ENCODE peak calls at places on chromosome 7, in six cellular contexts. L, P, D, H, F and Z are unnamed samples. For H3K9me2 and H3F3A, the result is how much of the 10 kb centered on the place peaks cover.

GRCh38 chr7:77759294-77759889 is 38.8 kb downstream of the TMEM60 start:
- DNase-seq in F (peak), L (peak), D (peak), P (peak), H (peak), Z (peak)

GRCh38 chr7:144384071-144384470 is 19.4 kb downstream of the NOBOX start:
- DNase-seq in L (no peak), F (no peak), H (no peak), D (no peak), P (peak), Z (no peak)

GRCh38 chr7:121752706-121753105 is 120.3 kb upstream of the PTPRZ1 start:
- DNase-seq in H (no peak), P (peak), L (peak), D (peak), F (peak), Z (peak)

GRCh38 chr7:151886783-151887182 is 9.9 kb upstream of the PRKAG2 start:
- DNase-seq in D (no peak), F (no peak), H (no peak), P (no peak), L (peak), Z (no peak)

GRCh38 chr7:80781146-80781545 is 137.7 kb downstream of the SEMA3C start:
- DNase-seq in F (no peak), D (no peak), P (no peak), L (no peak), H (no peak), Z (peak)

GRCh38 chr7:34060548-34060947 is 155.2 kb downstream of the BMPER start:
- DNase-seq in D (no peak), H (no peak), F (no peak), L (no peak), P (no peak), Z (peak)

GRCh38 chr7:150722403-150723065 is 6.1 kb downstream of the GIMAP1 start:
- DNase-seq in F (no peak), D (no peak), L (no peak), P (no peak), H (no peak), Z (no peak)

GRCh38 chr7:142104550-142105527 is 6.7 kb upstream of the MGAM2 start:
- DNase-seq in P (peak), F (peak), L (no peak), H (peak), D (no peak), Z (peak)

GRCh38 chr7:107837145-107837512 is 34.1 kb upstream of the SLC26A3 start:
- DNase-seq in D (no peak), F (no peak), H (no peak), P (no peak), L (no peak), Z (no peak)

GRCh38 chr7:77825140-77825539 is 26.6 kb downstream of the PHTF2 start:
- DNase-seq in D (no peak), L (no peak), F (no peak), H (no peak), P (no peak), Z (no peak)

GRCh38 chr7:68688416-68689086 is 909.7 kb upstream of the AUTS2 start:
- DNase-seq in P (peak), F (no peak), H (peak), D (no peak), L (no peak), Z (no peak)

GRCh38 chr7:5452937-5453540 is 29.4 kb upstream of the TNRC18 start:
- DNase-seq in D (peak), L (peak), H (no peak), P (no peak), F (no peak), Z (peak)

GRCh38 chr7:121376982-121377381 is 19.1 kb downstream of the FAM3C start:
- DNase-seq in F (no peak), H (no peak), L (no peak), D (no peak), P (no peak), Z (no peak)

GRCh38 chr7:77537595-77538185 is 595 bp downstream of the PTPN12 start:
- DNase-seq in P (peak), F (peak), H (no peak), L (peak), D (peak), Z (peak)

GRCh38 chr7:133360201-133360600 is 107.3 kb downstream of the EXOC4 start:
- DNase-seq in P (no peak), D (no peak), L (peak), F (no peak), H (no peak), Z (no peak)

GRCh38 chr7:93453264-93453663 is 121.3 kb downstream of the CALCR start:
- DNase-seq in F (no peak), P (no peak), H (no peak), L (no peak), D (no peak), Z (no peak)

GRCh38 chr7:2632717-2633537 is 1.1 kb downstream of the TTYH3 start:
- DNase-seq in H (no peak), P (no peak), F (peak), L (no peak), D (peak), Z (peak)

GRCh38 chr7:101630591-101630990 is 1.5 kb upstream of the MYL10 start:
- DNase-seq in P (no peak), F (peak), L (no peak), D (peak), H (peak), Z (peak)

GRCh38 chr7:45033261-45033930 is 33.4 kb downstream of the CCM2 start:
- DNase-seq in H (no peak), P (no peak), D (peak), L (no peak), F (peak), Z (peak)

GRCh38 chr7:116956515-116956804 is 3.2 kb downstream of the ST7 start:
- DNase-seq in F (no peak), H (no peak), L (no peak), P (no peak), D (no peak), Z (no peak)

GRCh38 chr7:86815556-86815955 is 171.8 kb downstream of the GRM3 start:
- DNase-seq in L (no peak), P (no peak), F (no peak), H (no peak), D (no peak), Z (no peak)

GRCh38 chr7:29865526-29865925 is 59.2 kb downstream of the WIPF3 start:
- DNase-seq in P (no peak), F (peak), D (no peak), L (no peak), H (no peak), Z (peak)

GRCh38 chr7:28200598-28200997 is 20.0 kb upstream of the JAZF1 start:
- DNase-seq in P (no peak), F (no peak), D (no peak), H (no peak), L (no peak), Z (no peak)

GRCh38 chr7:28207486-28208158 is 27.0 kb upstream of the JAZF1 start:
- DNase-seq in F (peak), D (no peak), H (no peak), L (no peak), P (peak), Z (peak)

GRCh38 chr7:28203498-28204240 is 23.1 kb upstream of the JAZF1 start:
- DNase-seq in D (no peak), P (no peak), F (no peak), L (no peak), H (no peak), Z (peak)

GRCh38 chr7:28205505-28205904 is 24.9 kb upstream of the JAZF1 start:
- DNase-seq in H (no peak), P (no peak), F (no peak), D (no peak), L (peak), Z (no peak)

DNA sequence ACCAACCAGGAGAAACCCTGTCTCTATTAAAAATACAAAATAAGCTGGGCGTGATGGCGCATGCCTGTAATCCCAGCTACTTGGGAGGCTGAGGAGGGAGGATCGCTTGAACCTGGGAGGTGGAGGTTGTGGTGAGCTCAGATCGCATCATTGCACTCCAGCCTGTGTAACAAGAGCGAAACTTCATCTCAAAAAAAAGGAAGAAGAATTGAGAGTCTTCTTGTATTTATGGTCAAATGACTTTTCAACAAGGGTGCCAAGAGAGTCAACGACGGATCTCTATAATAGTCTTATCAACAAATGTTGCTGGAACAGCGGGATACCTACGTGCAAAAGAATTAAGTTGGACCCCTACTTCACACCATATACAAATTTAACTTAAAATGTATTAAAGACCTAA is 21.6 kb upstream of the JAZF1 start:
- DNase-seq in F (no peak), L (no peak), P (no peak), H (no peak), D (no peak), Z (no peak)
- H3K9me2 ChIP-seq in F (under half), L (under half), P (under half), H (under half), D (under half), Z (under half)

DNA sequence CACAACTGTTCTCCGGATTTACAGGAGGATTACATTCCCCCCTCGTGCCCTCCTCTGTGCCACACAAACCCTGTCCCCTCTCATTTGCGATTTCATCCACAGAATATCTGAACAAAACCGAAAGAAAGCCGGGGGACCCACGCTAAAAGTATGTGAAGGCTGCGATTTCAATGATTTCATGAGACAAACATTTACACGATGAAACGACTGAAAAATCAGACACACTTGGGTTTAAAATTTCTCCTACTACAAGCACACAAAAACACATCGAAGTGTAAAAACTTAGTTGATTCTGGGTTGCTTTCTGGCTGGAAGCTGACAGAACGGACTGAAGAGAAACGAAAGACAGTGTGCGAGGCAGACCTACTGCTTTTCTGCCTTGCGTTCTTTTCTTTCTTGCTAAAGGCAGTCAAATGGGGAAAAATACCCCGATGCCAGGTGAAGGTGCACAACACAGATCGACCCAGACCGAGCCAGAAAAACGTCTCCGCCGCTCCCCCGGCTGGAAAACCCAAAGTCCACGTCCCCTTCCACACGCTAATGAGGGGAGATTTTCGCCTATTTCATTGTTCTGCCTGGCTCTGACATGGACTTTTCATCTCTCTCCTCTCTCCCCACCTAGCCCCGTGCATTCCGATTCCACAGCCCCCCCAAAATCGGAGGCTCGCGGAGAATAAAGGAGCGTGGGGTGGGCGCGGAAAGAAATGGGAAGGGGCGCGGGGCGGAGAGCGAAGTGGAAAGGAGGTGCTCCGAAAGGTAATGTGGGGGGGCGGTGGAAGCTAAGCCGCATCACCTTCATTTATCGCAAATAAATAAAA is 1.1 kb downstream of the HIPK2 start:
- DNase-seq in F (peak), L (peak), P (peak), H (peak), D (peak), Z (peak)
- H3K27ac ChIP-seq in F (peak), L (no peak), P (peak), H (peak), D (peak), Z (peak)

DNA sequence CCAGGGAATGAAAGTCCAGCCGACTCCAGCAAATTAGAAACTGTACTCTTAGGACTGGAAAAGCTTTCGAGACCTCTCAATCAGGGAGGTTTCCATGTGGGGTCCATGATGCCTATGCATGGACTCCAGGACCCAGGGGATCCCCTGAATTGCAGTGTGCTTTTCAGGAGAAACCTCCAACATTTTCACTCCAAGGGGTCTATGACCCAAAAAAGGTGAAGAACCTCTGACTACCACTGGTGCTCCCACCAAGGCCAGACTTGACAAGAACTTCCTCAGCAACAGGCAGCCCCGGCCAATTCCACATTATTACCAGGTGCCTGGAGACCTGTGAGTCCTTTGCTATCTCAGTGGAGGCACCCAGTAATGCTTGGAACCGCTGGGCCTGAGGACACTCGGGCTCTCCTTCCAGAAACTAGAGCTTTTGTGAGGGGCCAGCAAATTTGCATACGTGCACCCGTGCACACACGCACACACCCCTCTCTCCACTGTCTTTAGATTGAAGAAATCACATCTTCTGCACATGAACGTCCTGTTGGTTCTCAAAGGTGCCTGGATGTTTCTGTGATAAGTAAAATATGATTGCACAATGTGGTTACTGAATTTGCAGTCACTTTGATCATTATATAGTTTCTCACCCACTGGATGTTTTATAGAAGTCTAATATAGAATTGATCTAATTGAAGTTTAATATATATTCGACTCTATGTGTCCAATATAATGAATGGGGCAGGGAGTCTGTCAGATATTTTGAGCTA is 54.7 kb downstream of the SYPL1 start:
- DNase-seq in F (no peak), P (no peak), D (no peak), L (no peak), H (no peak), Z (no peak)
- H3F3A ChIP-seq in F (under half), P (under half), D (under half), L (under half), H (under half), Z (under half)

DNA sequence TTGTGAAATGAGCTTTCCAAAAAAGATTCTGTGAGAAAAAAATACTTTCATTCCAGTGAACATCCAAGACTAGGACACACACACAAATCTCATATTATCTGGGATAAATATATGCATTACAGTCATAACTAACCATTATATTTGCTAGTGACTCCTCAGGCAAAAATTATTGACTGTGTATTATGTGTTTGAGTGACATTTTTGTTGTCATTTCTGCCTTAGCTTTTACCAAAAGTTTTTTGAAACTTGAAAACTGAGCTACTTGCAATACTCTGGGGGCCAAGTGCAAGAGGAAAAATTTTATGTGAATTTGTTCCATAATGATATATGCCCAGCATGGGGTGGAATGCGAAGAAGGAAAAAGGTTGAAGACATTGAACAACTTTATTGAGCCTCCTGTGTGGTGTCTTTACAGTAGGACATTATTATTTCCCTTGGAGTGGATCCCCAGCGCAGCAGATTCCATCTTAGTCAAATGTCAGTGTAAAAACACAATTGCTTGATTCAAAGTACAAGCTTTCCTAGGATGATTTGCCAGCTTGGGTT is 176.8 kb upstream of the FERD3L start:
- DNase-seq in H (no peak), D (no peak), P (no peak), F (no peak), L (no peak), Z (no peak)
- H3K9me2 ChIP-seq in H (under half), D (under half), P (under half), F (under half), L (under half), Z (under half)

GRCh38 chr7:7529328-7529727 is 6.3 kb downstream of the COL28A1 start:
- DNase-seq in L (no peak), D (no peak), P (no peak), H (no peak), F (peak), Z (no peak)
- H3K27ac ChIP-seq in L (no peak), D (no peak), P (no peak), H (no peak), F (no peak), Z (no peak)

GRCh38 chr7:76427635-76428034 is 2.9 kb downstream of the ZP3 start:
- DNase-seq in L (no peak), D (no peak), F (no peak), H (no peak), P (no peak), Z (no peak)
- H3F3A ChIP-seq in L (under half), D (under half), F (under half), H (under half), P (under half), Z (under half)

GRCh38 chr7:157736341-157736740 is 399.5 kb downstream of the DNAJB6 start:
- DNase-seq in L (no peak), F (no peak), H (no peak), D (no peak), P (no peak), Z (no peak)
- H3K9me2 ChIP-seq in L (under half), F (under half), H (under half), D (under half), P (under half), Z (under half)

GRCh38 chr7:43750016-43750887 is 8.2 kb upstream of the BLVRA start:
- DNase-seq in F (no peak), L (no peak), H (no peak), D (no peak), P (no peak), Z (no peak)

GRCh38 chr7:43752411-43752810 is 6.1 kb upstream of the BLVRA start:
- DNase-seq in L (no peak), F (no peak), H (no peak), D (no peak), P (peak), Z (no peak)

GRCh38 chr7:43749383-43749940 is 9.0 kb upstream of the BLVRA start:
- DNase-seq in L (no peak), P (no peak), F (no peak), D (no peak), H (no peak), Z (no peak)

GRCh38 chr7:43753401-43753800 is 5.1 kb upstream of the BLVRA start:
- DNase-seq in D (no peak), H (peak), F (no peak), L (no peak), P (no peak), Z (peak)

GRCh38 chr7:43747703-43748102 is 10.8 kb upstream of the BLVRA start:
- DNase-seq in F (no peak), L (no peak), D (no peak), P (no peak), H (no peak), Z (no peak)
- H3K27ac ChIP-seq in F (no peak), L (no peak), D (no peak), P (no peak), H (no peak), Z (no peak)

DNA sequence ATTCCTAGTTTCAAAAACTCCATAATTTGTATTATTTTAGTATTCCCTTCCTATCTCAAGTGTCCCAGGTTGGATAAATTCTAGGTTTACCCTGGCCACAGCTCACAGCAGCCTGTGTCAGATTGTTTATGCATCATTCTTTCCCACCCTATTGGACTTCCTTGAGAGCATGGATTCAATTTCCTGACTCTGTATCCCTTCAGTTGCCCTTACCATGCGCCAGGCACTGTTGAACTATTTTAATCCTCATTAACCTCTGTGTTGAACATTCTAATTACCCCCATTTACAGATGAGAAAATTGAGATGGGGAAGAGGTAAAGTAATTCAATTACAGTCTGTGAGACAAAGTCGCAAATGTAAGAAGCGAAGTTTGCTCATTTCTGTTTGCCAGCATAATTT is 58.8 kb downstream of the STEAP1B start:
- DNase-seq in L (no peak), P (no peak), H (no peak), F (no peak), D (no peak), Z (no peak)
- H3F3A ChIP-seq in L (under half), P (under half), H (under half), F (under half), D (under half), Z (under half)